ENCODE peak calls at places on chromosomes 7 and 10, in five cellular contexts. D is HFF-Myc, G is uterus, N is colonic mucosa, W is transverse colon. Y is an unnamed sample.

GRCh38 chr10:60336901-60337630 is 52.6 kb downstream of the ANK3 start:
- DNase-seq in D (no peak), G (no peak), N (no peak), W (no peak), Y (no peak)

GRCh38 chr10:46515402-46516192 is 40.9 kb downstream of the GPRIN2 start:
- DNase-seq in D (no peak), G (peak), N (peak), W (peak), Y (no peak)

GRCh38 chr10:131453772-131454634 is 142.5 kb upstream of the TCERG1L start:
- DNase-seq in D (no peak), G (no peak), N (peak), W (peak), Y (no peak)

GRCh38 chr7:71511361-71511807 is 379.4 kb downstream of the GALNT17 start:
- DNase-seq in D (no peak), G (no peak), N (no peak), W (no peak), Y (no peak)

GRCh38 chr7:68411742-68412141 is 1186.5 kb upstream of the AUTS2 start:
- DNase-seq in D (no peak), G (no peak), N (no peak), W (no peak), Y (no peak)

GRCh38 chr7:50793115-50793946 is 10.6 kb upstream of the GRB10 start:
- DNase-seq in D (no peak), G (peak), N (peak), W (peak), Y (no peak)

GRCh38 chr7:140292438-140292837 is 105.9 kb downstream of the SLC37A3 start:
- DNase-seq in D (no peak), G (no peak), N (no peak), W (no peak), Y (no peak)

GRCh38 chr10:87850742-87851205 is 12.6 kb downstream of the KLLN start:
- DNase-seq in D (peak), G (peak), N (peak), W (peak), Y (no peak)

GRCh38 chr10:122299423-122300075 is 28.5 kb downstream of the BTBD16 start:
- DNase-seq in D (no peak), G (no peak), N (no peak), W (no peak), Y (no peak)

GRCh38 chr10:63409465-63410027 is 56.2 kb downstream of the JMJD1C start:
- DNase-seq in D (peak), G (no peak), N (no peak), W (no peak), Y (no peak)

DNA sequence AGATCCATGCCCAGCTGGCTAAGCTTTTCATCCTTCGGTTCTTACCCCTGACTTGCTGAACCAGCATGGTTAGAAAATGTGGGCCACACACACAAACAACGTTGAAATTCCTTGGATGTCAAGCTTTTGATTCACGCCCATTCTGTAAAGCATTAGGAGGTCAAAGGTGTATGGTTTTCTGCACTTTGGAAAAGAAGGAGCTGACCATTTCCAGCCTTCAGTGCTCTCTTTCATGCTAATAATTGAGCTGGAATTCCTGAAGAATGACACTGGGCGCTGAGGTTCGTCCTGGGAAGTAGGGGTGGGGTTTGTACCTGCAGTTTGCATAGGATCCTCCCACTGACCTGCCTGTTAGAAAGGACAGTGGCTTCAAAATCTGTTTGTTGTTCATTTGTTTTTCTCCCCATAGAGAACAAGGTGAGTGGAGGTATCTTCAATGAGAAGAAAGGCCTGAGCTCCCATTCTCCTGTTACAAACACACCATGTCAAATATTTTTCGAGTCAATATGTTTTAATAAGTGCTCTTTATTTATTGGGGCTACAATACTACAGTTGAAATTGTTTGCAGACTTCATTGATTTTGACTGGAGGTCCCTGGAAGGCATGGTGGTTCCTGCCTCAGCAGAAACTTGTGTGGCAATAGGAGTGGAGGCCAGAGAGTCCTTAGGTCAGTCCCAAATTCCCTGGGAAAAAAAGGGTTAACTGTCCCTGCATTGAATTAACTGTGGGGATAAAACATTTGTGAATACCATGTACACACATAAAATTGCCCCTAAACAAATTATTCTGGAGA is 22.9 kb downstream of the KLF6 start:
- DNase-seq in D (no peak), G (no peak), N (peak), W (no peak), Y (peak)
- H3K4me3 ChIP-seq in D (no peak), G (no peak), N (no peak), W (no peak), Y (no peak)

DNA sequence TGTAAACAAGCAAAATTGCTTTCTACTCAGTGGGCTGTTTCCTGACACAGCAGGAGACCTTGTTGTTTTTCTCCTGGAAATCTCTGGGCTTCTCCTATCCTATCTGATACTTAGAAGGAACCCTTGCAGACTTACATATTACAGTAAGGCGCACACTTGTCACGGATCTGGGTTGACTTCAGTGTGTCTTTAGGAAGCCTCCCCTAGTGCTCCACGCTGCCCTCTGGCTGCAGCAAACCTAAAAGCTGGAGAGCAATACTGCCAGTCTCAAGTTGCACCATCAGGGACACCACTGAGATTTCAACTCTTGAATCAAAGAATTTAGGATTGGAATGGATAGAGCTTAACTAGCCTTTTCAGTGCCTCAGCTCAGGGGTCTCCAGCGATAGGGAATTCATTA is 495.3 kb downstream of the LRMDA start:
- DNase-seq in D (no peak), G (peak), N (peak), W (peak), Y (no peak)
- TF ChIP-seq CTCF in D (no peak), G (no peak), N (peak), W (no peak), Y (no peak)

DNA sequence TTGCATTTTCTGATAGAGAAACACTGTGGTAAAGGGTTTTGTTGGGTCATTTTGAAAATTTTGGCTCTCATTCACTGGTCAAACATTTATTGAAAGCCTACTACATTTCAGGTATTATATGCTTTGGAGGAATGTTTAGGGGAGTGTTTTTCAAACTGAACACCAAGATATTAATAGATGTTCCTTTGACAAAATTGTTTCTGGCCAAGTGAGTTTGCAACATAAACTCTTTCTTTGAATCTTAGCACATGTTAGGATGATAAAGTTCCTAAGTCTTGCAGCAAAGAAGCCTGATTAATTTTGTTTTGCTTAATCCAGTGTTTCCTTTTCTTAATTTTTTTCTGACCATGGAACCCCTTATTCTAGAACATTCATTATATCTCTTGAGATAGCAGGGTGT is 232.5 kb upstream of the PHYHIPL start:
- DNase-seq in D (no peak), G (no peak), N (no peak), W (no peak), Y (no peak)
- H3K4me3 ChIP-seq in D (no peak), G (no peak), N (no peak), W (no peak), Y (no peak)

GRCh38 chr10:119667562-119668328 is 16.6 kb downstream of the BAG3 start:
- DNase-seq in D (peak), G (peak), N (no peak), W (peak), Y (peak)
- TF ChIP-seq CTCF in D (no peak), G (no peak), N (no peak), W (no peak), Y (peak)

DNA sequence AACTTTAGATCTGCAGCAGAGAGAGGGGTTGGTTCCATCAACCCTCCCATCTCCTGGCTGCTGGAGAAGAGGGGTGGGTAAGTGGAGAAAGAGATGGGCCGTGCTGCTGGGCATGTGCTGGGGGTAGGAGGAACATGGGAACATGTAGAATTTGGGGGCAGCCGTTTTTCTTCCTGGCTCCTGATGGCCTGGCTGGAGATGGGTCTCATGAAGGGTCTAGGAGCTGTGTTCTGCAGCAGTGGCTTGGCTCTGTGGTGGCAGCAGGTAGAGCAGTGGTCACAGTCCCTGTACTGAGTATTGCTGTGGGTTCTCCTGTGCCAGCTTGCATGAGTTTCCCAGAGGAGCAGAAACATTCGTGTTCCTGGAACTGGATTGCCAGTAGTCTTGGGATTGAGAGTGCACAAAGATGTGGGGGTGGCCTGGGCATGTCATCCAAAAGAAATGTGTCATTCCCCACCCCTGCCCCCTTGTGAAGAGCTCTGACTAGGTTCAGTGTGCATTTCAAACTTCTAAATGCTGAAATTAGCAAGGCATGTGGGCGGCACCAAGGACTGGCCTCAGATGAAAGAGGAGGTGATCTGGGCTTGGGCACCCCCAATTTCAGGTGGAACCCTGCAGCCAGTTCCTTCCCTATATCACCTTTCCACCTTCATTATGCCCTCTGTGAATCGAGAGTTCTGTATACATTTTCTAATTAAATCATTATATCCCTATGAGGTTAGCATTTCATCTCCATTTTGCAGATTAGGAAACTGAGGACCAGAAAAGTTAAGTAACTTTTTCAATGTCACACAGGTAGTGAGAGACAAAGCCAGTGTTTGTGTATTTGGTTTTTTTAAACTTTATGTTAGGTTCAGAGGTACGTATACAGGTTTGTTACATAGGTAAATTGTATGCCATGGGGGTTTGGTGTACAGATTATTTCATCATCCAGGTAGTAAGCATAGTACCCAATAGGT is 2.1 kb downstream of the CHST3 start:
- DNase-seq in D (no peak), G (no peak), N (no peak), W (no peak), Y (no peak)
- H3K4me3 ChIP-seq in D (peak), G (peak), N (no peak), W (peak), Y (peak)

DNA sequence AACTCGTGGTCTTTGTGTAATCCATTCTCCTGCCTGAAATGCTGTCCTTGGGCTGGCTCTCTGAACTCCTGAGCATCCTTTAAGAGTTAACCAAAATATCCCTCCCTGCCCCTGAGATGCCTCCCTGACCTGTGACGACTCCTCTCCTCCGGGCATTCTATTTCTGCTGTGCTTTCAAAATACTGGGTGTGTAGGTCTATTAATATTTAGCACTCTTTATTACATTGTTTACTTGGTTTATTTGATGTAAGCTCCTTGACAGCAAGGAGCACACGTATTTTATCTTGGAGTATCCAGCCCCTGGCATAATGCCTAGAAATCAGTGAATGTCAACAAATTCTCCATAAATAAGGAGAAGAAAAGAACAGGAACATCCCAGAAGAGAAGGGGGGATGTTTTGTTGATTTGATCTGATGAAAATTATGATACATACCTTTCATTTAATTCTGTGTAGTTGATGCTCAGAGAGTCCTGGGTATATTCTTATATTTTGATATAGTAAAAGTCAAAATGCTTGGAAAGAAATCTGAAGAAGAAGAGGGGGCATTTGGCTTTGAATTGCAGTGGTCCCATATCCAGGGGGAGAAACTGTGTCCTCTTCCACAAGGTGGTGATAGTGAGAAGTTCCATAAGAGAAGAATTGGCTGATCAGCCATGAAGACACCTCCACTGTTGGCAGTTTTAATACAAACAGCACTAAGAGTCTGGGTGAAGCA is 107.7 kb upstream of the MPP7 start:
- DNase-seq in D (no peak), G (no peak), N (no peak), W (no peak), Y (no peak)
- TF ChIP-seq CTCF in D (peak), G (no peak), N (no peak), W (no peak), Y (peak)

DNA sequence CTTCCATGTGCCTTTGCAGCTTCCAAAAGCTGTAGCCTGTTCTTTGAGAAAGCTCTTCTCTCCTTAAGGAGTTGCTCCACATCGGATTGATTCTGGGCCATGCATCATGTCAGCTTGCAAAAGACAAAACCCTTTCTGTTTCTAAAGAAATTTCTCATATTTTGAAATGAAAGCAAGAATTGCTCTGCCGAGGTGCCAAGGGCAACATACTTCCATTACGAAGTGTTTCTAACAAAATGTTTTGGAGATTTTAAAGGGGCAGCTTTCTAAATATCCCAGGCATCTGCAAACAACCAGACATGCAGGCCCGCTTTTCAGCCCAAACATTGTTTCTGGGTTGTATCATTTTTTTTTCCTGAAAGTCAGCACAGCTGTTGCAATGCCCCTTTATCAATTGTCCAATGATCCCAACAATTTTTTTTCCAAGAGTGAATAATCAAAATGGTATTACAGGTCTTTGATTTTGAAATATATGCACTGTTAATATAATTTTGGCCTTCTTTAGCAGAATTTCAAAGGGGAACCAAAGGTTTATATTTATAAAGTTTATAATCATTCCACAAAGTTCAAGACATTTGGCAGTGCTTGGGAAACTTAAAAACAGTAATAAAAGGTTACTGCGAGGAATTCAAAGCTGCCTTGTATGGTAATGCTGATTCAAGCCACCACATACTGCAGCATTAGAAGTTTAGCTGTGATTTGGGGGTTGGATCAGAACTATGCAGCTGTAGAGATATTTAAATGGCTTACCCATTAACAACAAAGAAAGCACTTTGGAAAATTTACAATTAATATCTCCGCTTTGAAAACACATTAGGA is 61.0 kb downstream of the TES start:
- DNase-seq in D (no peak), G (no peak), N (no peak), W (no peak), Y (no peak)
- H3K4me3 ChIP-seq in D (no peak), G (no peak), N (no peak), W (no peak), Y (no peak)